ENCODE peak calls at places on chromosomes 1 and 21, in six cellular contexts. R, X, T, G, O and C are unnamed samples.

GRCh38 chr1:84998642-84999280 is 1.8 kb upstream of the MCOLN2 start:
- DNase-seq in G (no peak), R (no peak), X (no peak), T (no peak), O (no peak), C (no peak)

GRCh38 chr1:197145451-197146029 is 929 bp downstream of the ASPM start:
- DNase-seq in G (no peak), O (no peak), R (no peak), X (no peak), T (no peak), C (no peak)

GRCh38 chr1:17654519-17654918 is 100.6 kb upstream of the ACTL8 start:
- DNase-seq in R (no peak), O (no peak), T (no peak), G (no peak), X (no peak), C (no peak)

GRCh38 chr1:186617860-186618780 is 62.1 kb downstream of the PTGS2 start:
- DNase-seq in G (no peak), O (no peak), T (no peak), R (no peak), X (peak; percentile 73), C (no peak)

GRCh38 chr1:199704231-199704630 is 323.3 kb upstream of the NR5A2 start:
- DNase-seq in G (no peak), X (no peak), O (no peak), T (no peak), R (no peak), C (no peak)

GRCh38 chr1:46425740-46426139 is 31.6 kb downstream of the FAAH start:
- DNase-seq in O (no peak), R (no peak), G (no peak), T (no peak), X (no peak), C (no peak)

GRCh38 chr1:188888387-188888786 is 1589.3 kb downstream of the BRINP3 start:
- DNase-seq in G (no peak), T (no peak), R (no peak), O (no peak), X (no peak), C (no peak)

GRCh38 chr1:208179303-208179702 is 64.9 kb downstream of the PLXNA2 start:
- DNase-seq in R (no peak), X (no peak), T (no peak), O (no peak), G (peak; percentile 42), C (no peak)

GRCh38 chr21:33655591-33656221 is 13.4 kb downstream of the ITSN1 start:
- DNase-seq in R (peak; percentile 96), O (no peak), T (no peak), X (no peak), G (peak; percentile 34), C (peak; percentile 74)

GRCh38 chr1:65471901-65472332 is 51.4 kb downstream of the LEPR start:
- DNase-seq in G (no peak), T (no peak), O (no peak), R (no peak), X (no peak), C (no peak)

GRCh38 chr1:150259217-150259616 is 1.6 kb downstream of the CA14 start:
- DNase-seq in R (no peak), X (no peak), T (no peak), G (no peak), O (no peak), C (no peak)

GRCh38 chr1:30372792-30373433 is 350.5 kb downstream of the MATN1 start:
- DNase-seq in O (no peak), T (no peak), R (no peak), G (no peak), X (no peak), C (no peak)

GRCh38 chr1:204407314-204407971 is 4.2 kb downstream of the PPP1R15B start:
- DNase-seq in T (no peak), O (no peak), R (no peak), G (no peak), X (no peak), C (no peak)

GRCh38 chr1:161835963-161836362 is 69.8 kb downstream of the ATF6 start:
- DNase-seq in T (no peak), R (no peak), X (no peak), O (no peak), G (no peak), C (no peak)

GRCh38 chr1:53731779-53732305 is 7.1 kb downstream of the GLIS1 start:
- DNase-seq in X (no peak), T (no peak), G (no peak), R (no peak), O (no peak), C (no peak)

GRCh38 chr1:234619794-234620247 is 9.8 kb upstream of the IRF2BP2 start:
- DNase-seq in T (peak; percentile 97), O (no peak), X (no peak), R (no peak), G (no peak), C (no peak)

GRCh38 chr1:36109041-36109679 is 15.9 kb downstream of the COL8A2 start:
- DNase-seq in R (no peak), T (no peak), X (no peak), G (no peak), O (no peak), C (no peak)

GRCh38 chr1:232912845-232913580 is 37.4 kb upstream of the NTPCR start:
- DNase-seq in T (no peak), X (no peak), G (no peak), O (no peak), R (no peak), C (no peak)

GRCh38 chr1:235683653-235684052 is 34.1 kb upstream of the GNG4 start:
- DNase-seq in X (no peak), O (no peak), T (no peak), R (no peak), G (no peak), C (no peak)

GRCh38 chr1:229556551-229556950 is 2.0 kb downstream of the ABCB10 start:
- DNase-seq in R (no peak), T (peak; percentile 18), X (no peak), O (no peak), G (no peak), C (no peak)

DNA sequence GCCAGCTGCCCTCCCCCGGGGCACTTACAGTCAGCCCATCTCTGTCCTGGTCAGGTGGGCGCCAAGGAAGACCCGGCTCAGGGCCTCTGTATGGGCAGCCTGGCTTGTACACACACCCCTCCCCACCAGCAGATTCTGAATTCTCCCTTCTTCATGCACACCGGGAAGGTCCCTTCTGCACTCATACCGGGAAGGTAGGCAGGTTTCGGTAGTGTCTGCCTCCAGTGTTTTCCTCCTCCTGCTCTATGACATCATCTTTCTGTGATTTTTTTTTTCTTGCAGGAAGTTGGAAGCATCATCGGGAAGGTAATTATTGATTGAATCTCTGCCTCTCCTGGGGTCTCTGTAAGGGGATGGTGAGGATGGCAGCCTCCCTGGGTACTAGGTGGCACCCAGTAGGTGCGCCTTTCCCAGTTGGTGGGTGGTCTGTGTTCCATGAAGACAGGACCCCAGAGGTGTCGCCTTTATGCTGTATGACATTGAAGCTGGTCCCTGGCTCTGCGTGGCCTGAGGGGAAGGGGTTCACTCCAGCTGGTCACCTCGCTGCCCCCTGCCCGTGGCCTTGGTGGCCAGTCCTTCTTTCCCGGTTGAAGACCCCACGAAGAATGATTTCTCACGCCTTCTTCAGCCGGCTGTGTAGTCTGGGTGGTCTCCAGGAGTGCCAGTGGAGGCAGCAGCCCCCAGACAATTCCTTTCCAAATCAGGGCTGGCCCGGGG is 82.1 kb upstream of the COL6A1 start:
- DNase-seq in R (no peak), G (no peak), X (no peak), T (no peak), O (no peak), C (no peak)
- H3K9ac ChIP-seq in R (no peak overlapping the region), G (no peak overlapping the region), X (no peak overlapping the region), T (no peak overlapping the region), O (no peak overlapping the region), C (no peak overlapping the region)

GRCh38 chr1:62450301-62450700 is 13.5 kb downstream of the USP1 start:
- DNase-seq in G (no peak), T (no peak), R (no peak), X (no peak), O (no peak), C (no peak)

GRCh38 chr1:62457955-62458354 is 21.1 kb downstream of the USP1 start:
- DNase-seq in G (no peak), R (no peak), T (no peak), O (no peak), X (no peak), C (no peak)

GRCh38 chr1:62448221-62448933 is 11.5 kb downstream of the USP1 start:
- DNase-seq in O (no peak), R (no peak), G (no peak), T (no peak), X (no peak), C (no peak)

DNA sequence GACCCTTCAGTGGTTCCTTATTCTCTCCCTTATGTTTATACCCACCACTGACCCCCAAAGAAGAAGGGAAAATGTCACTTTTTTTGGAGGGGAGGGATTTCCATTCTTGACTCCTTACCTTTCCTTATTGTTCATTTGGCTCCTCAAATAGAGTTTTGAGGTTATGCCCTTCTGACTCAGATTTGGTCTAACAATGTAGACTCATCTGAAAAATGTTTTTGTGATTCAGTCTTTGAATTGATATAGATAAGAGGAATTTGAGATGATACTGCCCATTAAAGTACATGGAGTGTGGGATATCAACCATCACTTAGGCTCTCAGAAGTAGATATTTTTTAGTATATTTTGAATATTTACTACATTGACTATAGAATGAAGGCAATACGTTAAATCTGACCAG is 16.1 kb downstream of the USP1 start:
- DNase-seq in O (no peak), T (no peak), R (no peak), X (no peak), G (no peak), C (no peak)
- TF ChIP-seq ZNF274 in O (no peak), T (no peak), R (no peak), X (no peak), G (no peak), C (no peak)

DNA sequence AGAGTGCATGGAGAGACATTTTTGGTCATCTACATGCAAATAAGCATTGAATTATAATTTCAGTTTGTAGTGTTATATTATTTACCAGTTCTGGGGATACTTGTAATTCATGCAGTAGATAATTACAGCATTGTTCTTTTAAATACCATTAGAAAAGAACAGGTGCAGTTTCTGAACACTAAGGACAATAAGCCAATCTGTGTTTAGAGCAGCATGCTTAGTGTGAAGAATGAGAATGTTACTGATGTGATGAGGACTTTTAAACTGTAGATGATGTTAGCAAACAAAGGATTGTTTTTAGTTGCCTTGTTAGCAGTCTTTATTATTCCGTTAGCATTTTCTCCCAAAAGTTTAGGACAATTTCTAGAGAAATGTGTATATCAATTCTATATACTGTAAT is 348.3 kb downstream of the BRINP3 start:
- DNase-seq in G (no peak), T (no peak), X (no peak), O (no peak), R (no peak), C (no peak)
- TF ChIP-seq YY1 in G (no peak), T (no peak), X (no peak), O (no peak), R (no peak), C (no peak)

GRCh38 chr21:38881041-38881570 is 75.4 kb downstream of the ETS2 start:
- DNase-seq in X (no peak), G (no peak), T (no peak), R (no peak), O (no peak), C (no peak)

GRCh38 chr21:38878394-38879179 is 72.9 kb downstream of the ETS2 start:
- DNase-seq in X (no peak), R (no peak), G (no peak), O (no peak), T (no peak), C (no peak)

GRCh38 chr21:38880578-38880966 is 74.8 kb downstream of the ETS2 start:
- DNase-seq in X (no peak), G (no peak), R (no peak), T (no peak), O (no peak), C (no peak)

GRCh38 chr21:38879912-38880577 is 74.3 kb downstream of the ETS2 start:
- DNase-seq in G (no peak), T (no peak), X (no peak), O (no peak), R (no peak), C (no peak)

GRCh38 chr21:38875694-38876492 is 70.2 kb downstream of the ETS2 start:
- DNase-seq in R (no peak), T (no peak), O (no peak), X (no peak), G (no peak), C (no peak)
- H3K9ac ChIP-seq in R (no peak overlapping the region), T (no peak overlapping the region), O (no peak overlapping the region), X (no peak overlapping the region), G (no peak overlapping the region), C (no peak overlapping the region)